ENCODE peak calls at places on chromosomes 5 and 9, in ten cellular contexts. M is aorta, G is sigmoid colon, C is amygdala, X is IMR-90, T is SK-MEL-5, A is H9, U is Right ventricle myocardium superior, L is NCI-H460, N is Peyer's patch. O is an unnamed sample.

GRCh38 chr5:139745800-139746690 is 49.6 kb upstream of the PSD2 start:
- DNase-seq in M (peak), G (peak), C (no peak), X (peak), T (no peak), A (peak), U (peak), L (peak), N (peak), O (no peak)

GRCh38 chr5:106584268-106584667 is 1086.5 kb downstream of the EFNA5 start:
- DNase-seq in M (no peak), G (no peak), C (no peak), X (no peak), T (no peak), A (no peak), U (no peak), L (no peak), N (no peak), O (no peak)

GRCh38 chr9:123339666-123340414 is 16.2 kb upstream of the CRB2 start:
- DNase-seq in M (no peak), G (no peak), C (no peak), X (no peak), T (peak), A (no peak), U (no peak), L (no peak), N (peak), O (no peak)

GRCh38 chr5:56717253-56717987 is 97.9 kb upstream of the MAP3K1 start:
- DNase-seq in M (no peak), G (no peak), C (no peak), X (no peak), T (no peak), A (no peak), U (no peak), L (no peak), N (no peak), O (no peak)

GRCh38 chr5:65769539-65769938 is 47.5 kb downstream of the NLN start:
- DNase-seq in M (no peak), G (no peak), C (no peak), X (peak), T (no peak), A (no peak), U (no peak), L (no peak), N (no peak), O (peak)

GRCh38 chr9:101271102-101271501 is 113.7 kb downstream of the BAAT start:
- DNase-seq in M (no peak), G (no peak), C (no peak), X (no peak), T (no peak), A (no peak), U (no peak), L (no peak), N (no peak), O (no peak)

GRCh38 chr9:6735422-6735821 is 22.4 kb upstream of the KDM4C start:
- DNase-seq in M (no peak), G (no peak), C (no peak), X (no peak), T (no peak), A (no peak), U (no peak), L (no peak), N (no peak), O (no peak)

GRCh38 chr5:137345396-137345795 is 153.7 kb downstream of the SPOCK1 start:
- DNase-seq in M (no peak), G (no peak), C (no peak), X (no peak), T (no peak), A (no peak), U (no peak), L (no peak), N (no peak), O (no peak)

O was measured in SW 1271.